ENCODE peak calls at places on chromosome 17, in four cellular contexts. H is heart right ventricle, A is thoracic aorta, U is brain microvascular endothelial cell. P is an unnamed sample. For H3K36me3, the result is how much of the 10 kb centered on the place peaks cover.

GRCh38 chr17:6786618-6787017 is 10.6 kb downstream of the FBXO39 start:
- DNase-seq in H (no peak), U (peak), A (no peak), P (no peak)

GRCh38 chr17:68777856-68778694 is 176.9 kb upstream of the FAM20A start:
- DNase-seq in A (no peak), H (no peak), U (no peak), P (no peak)

GRCh38 chr17:79075433-79075805 is 795 bp downstream of the ENGASE start:
- DNase-seq in U (no peak), A (no peak), H (no peak), P (no peak)

GRCh38 chr17:34420254-34420766 is 57.3 kb upstream of the CCL1 start:
- DNase-seq in H (peak), A (peak), U (peak), P (peak)

GRCh38 chr17:77611791-77612466 is 346.6 kb upstream of the TNRC6C start:
- DNase-seq in H (no peak), U (no peak), A (no peak), P (no peak)

GRCh38 chr17:64741924-64742670 is 80.0 kb upstream of the SMURF2 start:
- DNase-seq in A (no peak), H (peak), U (no peak), P (peak)

GRCh38 chr17:38881600-38882191 is 11.8 kb downstream of the LASP1 start:
- DNase-seq in A (no peak), U (peak), H (peak), P (no peak)

GRCh38 chr17:75430159-75430748 is 24.8 kb upstream of the GRB2 start:
- DNase-seq in A (no peak), U (peak), H (no peak), P (no peak)

GRCh38 chr17:74595037-74595436 is 3.0 kb upstream of the CD300LD start:
- DNase-seq in U (no peak), A (no peak), H (no peak), P (no peak)

GRCh38 chr17:4594406-4595349 is 10.3 kb downstream of the SMTNL2 start:
- DNase-seq in H (no peak), A (no peak), U (no peak), P (no peak)

GRCh38 chr17:32319548-32319905 is 22.4 kb downstream of the C17orf75 start:
- DNase-seq in A (peak), H (peak), U (peak), P (peak)

GRCh38 chr17:68694791-68695485 is 93.8 kb upstream of the FAM20A start:
- DNase-seq in H (no peak), U (no peak), A (no peak), P (no peak)

GRCh38 chr17:2929881-2930533 is 133.4 kb downstream of the OR1D5 start:
- DNase-seq in A (no peak), U (peak), H (no peak), P (no peak)

GRCh38 chr17:48554412-48555090 is 9.6 kb upstream of the HOXB2 start:
- DNase-seq in A (no peak), U (no peak), H (no peak), P (no peak)

GRCh38 chr17:74831442-74832146 is 28.1 kb downstream of the GRIN2C start:
- DNase-seq in H (no peak), A (no peak), U (no peak), P (no peak)

GRCh38 chr17:9842057-9842758 is 16.5 kb downstream of the GLP2R start:
- DNase-seq in H (peak), A (no peak), U (peak), P (peak)

GRCh38 chr17:79033741-79034501 is 10.0 kb downstream of the C1QTNF1 start:
- DNase-seq in H (peak), A (no peak), U (no peak), P (no peak)

GRCh38 chr17:19295478-19296200 is 58.5 kb downstream of the EPN2 start:
- DNase-seq in H (no peak), U (no peak), A (no peak), P (no peak)

GRCh38 chr17:12362853-12363252 is 302.8 kb upstream of the MYOCD start:
- DNase-seq in U (no peak), A (no peak), H (peak), P (no peak)

GRCh38 chr17:18965530-18966236 is 13.7 kb downstream of the SLC5A10 start:
- DNase-seq in A (no peak), U (no peak), H (no peak), P (no peak)

GRCh38 chr17:5706835-5707234 is 122.5 kb upstream of the NLRP1 start:
- DNase-seq in U (peak), H (peak), A (no peak), P (peak)

GRCh38 chr17:66714046-66715023 is 120.6 kb upstream of the CACNG5 start:
- DNase-seq in H (no peak), A (no peak), U (no peak), P (peak)

GRCh38 chr17:45761957-45762565 is 22.1 kb upstream of the CRHR1 start:
- DNase-seq in A (no peak), U (no peak), H (no peak), P (no peak)

GRCh38 chr17:53749178-53749577 is 73.5 kb upstream of the KIF2B start:
- DNase-seq in U (no peak), A (no peak), H (no peak), P (no peak)

GRCh38 chr17:40422990-40423611 is 5.4 kb upstream of the TOP2A start:
- DNase-seq in H (no peak), U (no peak), A (no peak), P (no peak)

GRCh38 chr17:3400008-3400407 is 1.8 kb upstream of the OR1E1 start:
- DNase-seq in U (no peak), H (no peak), A (no peak), P (no peak)

GRCh38 chr17:2680961-2681360 is 30.6 kb downstream of the CLUH start:
- DNase-seq in U (no peak), H (no peak), A (no peak), P (no peak)

GRCh38 chr17:13513039-13513405 is 88.7 kb downstream of the HS3ST3A1 start:
- DNase-seq in A (no peak), U (no peak), H (no peak), P (no peak)

GRCh38 chr17:53629188-53629587 is 193.5 kb upstream of the KIF2B start:
- DNase-seq in A (no peak), H (no peak), U (peak), P (no peak)

GRCh38 chr17:75093543-75094158 is 5.9 kb downstream of the SLC16A5 start:
- DNase-seq in H (no peak), A (no peak), U (no peak), P (no peak)

GRCh38 chr17:2797226-2797625 is 988 bp downstream of the RAP1GAP2 start:
- DNase-seq in A (no peak), H (no peak), U (no peak), P (no peak)

GRCh38 chr17:32671891-32672290 is 185.1 kb downstream of the CDK5R1 start:
- DNase-seq in U (no peak), A (no peak), H (peak), P (peak)

GRCh38 chr17:64491034-64491860 is 5.6 kb downstream of the POLG2 start:
- DNase-seq in U (peak), A (no peak), H (no peak), P (no peak)

GRCh38 chr17:8223356-8224063 is 13.1 kb upstream of the AURKB start:
- DNase-seq in A (no peak), U (peak), H (peak), P (peak)

DNA sequence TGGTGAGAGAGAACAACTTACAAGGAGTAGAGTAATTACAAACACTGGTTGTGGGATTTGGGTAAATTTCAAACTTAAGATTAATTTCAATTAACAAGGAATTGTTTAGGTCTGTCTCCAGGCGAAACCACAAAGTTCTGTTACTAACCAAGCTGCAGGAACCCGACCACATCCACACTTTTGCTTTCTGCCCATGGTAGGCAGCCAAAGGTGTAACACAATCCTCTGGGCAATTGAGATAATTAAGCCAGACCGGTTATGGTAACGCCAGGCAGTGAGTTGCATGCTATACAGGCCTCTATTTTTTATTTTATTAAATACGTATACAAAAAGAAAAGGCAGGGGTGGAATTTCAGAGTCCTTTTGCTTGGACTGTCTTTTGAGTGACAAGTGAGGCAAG is 12.0 kb downstream of the KCNJ2 start:
- DNase-seq in A (no peak), U (no peak), H (no peak), P (peak)
- H3K27ac ChIP-seq in A (no peak), U (no peak), H (peak), P (peak)

GRCh38 chr17:46977750-46978488 is 1.1 kb downstream of the RPRML start:
- DNase-seq in A (no peak), U (no peak), H (no peak), P (no peak)
- H3K4me3 ChIP-seq in A (peak), U (no peak), H (peak), P (peak)

DNA sequence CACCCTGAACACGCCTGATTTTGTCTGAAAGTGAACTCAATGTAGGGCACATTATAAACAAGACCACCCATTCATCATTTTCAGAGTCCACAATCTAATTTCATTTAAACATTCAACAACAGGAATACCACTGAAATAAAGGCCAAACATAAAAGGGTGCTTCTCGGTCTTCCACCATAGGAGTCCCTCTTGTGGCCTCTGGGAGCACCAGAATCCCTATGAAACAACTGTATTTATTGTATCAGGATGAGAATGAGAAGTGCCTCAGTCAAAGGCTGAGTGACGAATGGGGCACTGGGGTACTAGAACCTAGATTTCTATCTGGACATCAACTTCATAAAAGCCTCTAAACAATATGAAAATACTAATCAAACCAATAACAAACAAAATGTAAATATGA is 40.4 kb downstream of the NXPH3 start:
- DNase-seq in H (no peak), A (no peak), U (no peak), P (no peak)
- H3K36me3 ChIP-seq in H (half or more), A (under half), U (under half), P (under half)

DNA sequence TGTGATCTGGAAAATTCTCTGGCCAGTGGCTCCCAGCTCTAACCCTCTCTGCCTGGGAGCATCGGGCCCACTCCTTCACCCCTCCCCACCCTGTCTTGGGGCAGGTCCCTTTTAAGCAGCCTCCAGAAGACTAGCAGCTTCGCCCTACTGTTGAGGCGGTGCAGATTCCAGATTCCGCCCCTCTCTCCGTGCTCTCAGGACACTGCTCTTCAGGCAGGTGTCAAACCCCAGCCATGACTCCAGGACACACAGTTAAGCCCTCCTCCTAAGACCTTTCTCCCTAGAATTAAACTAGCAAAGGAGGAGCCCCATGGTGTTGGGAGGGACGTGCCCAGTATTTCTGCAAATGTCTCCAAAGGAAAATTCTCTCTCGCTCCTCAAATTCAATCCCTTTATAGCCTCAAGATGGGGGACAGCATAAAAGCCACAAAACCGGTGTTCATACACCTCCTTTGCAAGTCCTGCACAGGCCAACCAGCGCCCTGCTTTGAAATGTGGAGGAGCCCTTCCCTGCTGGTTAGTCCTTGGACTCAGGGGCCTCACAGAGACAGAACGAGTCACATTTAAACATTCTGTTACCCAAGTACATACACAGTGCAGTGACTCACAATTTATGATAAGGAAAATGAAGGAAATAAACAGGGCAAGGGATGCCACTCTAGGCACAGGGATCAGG is 7.2 kb downstream of the LPO start:
- DNase-seq in A (no peak), H (no peak), U (no peak), P (no peak)
- H3K27ac ChIP-seq in A (no peak), H (no peak), U (no peak), P (no peak)

DNA sequence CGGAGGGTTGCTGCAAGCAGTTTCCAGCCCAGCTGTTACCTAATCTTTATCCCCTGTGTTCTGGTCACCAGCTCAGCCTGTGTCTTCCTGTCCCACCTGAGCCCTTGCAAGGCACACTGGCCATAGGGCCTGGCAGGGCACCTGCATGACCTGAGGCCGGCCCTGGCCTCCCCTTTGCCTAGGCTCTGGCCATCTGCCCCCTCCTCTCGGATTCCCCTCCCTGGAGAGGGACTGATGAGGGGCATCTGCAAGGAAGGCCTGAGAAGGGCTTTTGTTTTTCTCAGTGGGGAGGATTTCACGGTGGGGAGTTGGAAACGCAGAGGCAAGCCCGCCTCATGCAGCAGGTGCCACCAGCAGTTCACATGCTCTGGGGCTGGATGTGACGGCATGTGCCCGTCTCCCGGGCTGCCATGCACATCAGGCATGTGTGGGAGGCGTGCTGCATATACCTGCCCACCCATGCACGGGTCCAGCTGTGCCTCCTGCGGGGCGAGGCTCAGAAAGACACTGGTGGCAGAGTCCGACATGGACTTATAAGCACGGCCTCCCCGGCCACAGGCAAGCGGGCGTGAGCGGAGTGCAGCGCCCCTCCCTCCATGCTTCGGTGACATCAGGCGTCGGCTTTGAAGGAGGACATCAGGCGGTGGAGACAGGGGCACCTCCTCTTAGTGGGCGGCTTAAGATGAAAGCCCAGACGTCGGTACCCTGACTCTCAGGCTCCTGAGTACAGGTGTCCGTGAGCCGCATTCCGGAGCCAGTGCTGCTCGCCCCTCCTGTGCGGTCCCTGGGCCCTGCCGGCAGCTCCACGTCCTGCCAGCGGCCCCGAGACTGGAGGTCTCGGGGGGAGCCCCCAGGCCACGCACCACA is 16.5 kb downstream of the ASPSCR1 start:
- DNase-seq in A (no peak), U (no peak), H (no peak), P (no peak)
- H3K4me3 ChIP-seq in A (no peak), U (no peak), H (no peak), P (no peak)

GRCh38 chr17:57999496-58000017 is 7.5 kb downstream of the SRSF1 start:
- DNase-seq in U (peak), A (no peak), H (no peak), P (no peak)
- H3K36me3 ChIP-seq in U (under half), A (under half), H (half or more), P (under half)

DNA sequence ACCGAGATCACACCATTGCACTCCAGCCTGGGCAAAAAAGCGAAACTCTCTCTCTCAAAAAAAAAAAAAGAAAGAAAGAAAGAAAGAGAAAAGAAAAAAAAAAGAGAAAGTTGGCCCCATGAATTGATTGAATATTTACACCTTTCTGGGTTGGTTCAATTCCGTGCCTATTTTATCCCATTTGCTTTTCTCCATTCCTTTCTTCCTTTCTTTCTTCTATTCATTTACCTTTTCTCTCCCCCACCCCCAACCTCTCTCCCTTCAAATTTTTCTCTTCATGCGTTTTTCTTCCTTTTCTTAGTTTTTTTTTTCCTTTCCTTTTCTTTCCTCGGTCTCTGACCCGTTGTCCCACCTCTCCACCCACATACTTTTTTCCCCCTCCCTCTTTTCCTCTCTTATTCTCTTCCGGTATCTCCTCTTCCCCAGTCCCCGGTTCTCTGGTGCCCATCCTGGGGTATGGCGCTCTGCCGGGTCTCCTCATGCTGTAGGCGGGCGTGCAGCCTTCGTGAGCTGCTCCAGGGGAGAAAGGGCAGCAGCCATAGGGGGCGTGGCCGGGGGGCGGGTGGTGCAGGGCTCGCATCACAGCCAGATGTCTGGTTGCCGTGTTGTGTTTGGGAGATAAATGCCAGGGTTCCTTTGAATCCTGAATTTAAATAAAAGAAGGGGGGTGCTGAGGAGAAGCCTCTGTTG is 5.3 kb upstream of the COL1A1 start:
- DNase-seq in A (no peak), H (peak), U (no peak), P (no peak)
- H3K27ac ChIP-seq in A (peak), H (peak), U (peak), P (no peak)

DNA sequence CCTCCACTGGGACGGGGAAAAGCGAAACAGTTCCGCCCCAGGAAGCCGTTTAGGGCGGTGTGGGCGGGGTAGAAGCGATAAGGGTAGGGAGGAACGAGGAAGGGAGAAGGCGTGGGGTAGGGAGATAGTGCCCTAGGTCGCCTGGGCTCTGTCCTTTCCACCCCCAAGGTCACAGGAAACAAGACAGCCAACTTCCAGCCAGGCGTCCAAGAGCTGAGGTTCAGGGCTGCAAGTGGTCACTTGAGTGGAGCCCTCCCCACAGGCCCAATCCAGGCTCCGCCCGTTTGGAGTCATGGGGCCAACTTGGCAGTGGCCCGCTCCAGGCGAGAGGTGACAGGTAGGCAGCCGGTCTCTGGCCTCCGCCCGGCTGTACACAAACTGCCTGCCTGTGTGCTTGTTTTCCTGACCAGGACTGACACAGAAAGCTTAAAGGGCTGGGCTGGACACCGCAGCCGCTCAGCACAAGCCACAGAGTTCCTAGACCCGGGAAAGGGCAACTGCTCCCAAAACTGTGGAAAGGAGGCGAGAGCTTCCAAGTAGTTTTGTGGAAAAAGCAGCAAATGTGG is at the start of gene RILP:
- DNase-seq in U (no peak), H (peak), A (no peak), P (peak)
- H3K4me3 ChIP-seq in U (peak), H (peak), A (peak), P (peak)

GRCh38 chr17:962650-963049 is 16.9 kb downstream of the NXN start:
- DNase-seq in A (no peak), H (no peak), U (no peak), P (no peak)
- H3K36me3 ChIP-seq in A (under half), H (under half), U (under half), P (under half)